ENCODE peak calls at places on chromosomes 16 and 17, in five cellular contexts. Q is H9, S is nephron progenitor cell, A is EL, T is naive B cell. Z is an unnamed sample.

GRCh38 chr16:15445450-15445849 is 11.1 kb downstream of the BMERB1 start:
- DNase-seq in T (no peak), Q (no peak), S (no peak), A (no peak), Z (no peak)

GRCh38 chr17:81315885-81316391 is 20.8 kb upstream of the SLC38A10 start:
- DNase-seq in T (no peak), S (no peak), Q (no peak), A (no peak), Z (no peak)

GRCh38 chr17:12709063-12709462 is 43.4 kb downstream of the MYOCD start:
- DNase-seq in Q (no peak), A (peak; percentile 6), T (no peak), S (no peak), Z (no peak)

GRCh38 chr17:80888276-80889160 is 103.1 kb upstream of the CHMP6 start:
- DNase-seq in A (no peak), Q (no peak), S (no peak), T (no peak), Z (no peak)

GRCh38 chr17:72373910-72374741 is 253.3 kb downstream of the SOX9 start:
- DNase-seq in A (no peak), T (no peak), Q (no peak), S (peak; percentile 34), Z (no peak)

GRCh38 chr16:71499775-71500364 is 10.7 kb upstream of the ZNF19 start:
- DNase-seq in A (peak; percentile 57), Q (peak; percentile 40), S (peak; percentile 53), T (peak; percentile 53), Z (peak; percentile 57)

GRCh38 chr17:53844476-53845107 is 21.9 kb downstream of the KIF2B start:
- DNase-seq in S (no peak), T (no peak), A (peak; percentile 3), Q (no peak), Z (no peak)

GRCh38 chr16:83315271-83315670 is 492.5 kb upstream of the HSBP1 start:
- DNase-seq in T (no peak), A (peak; percentile 48), Q (no peak), S (no peak), Z (no peak)

GRCh38 chr17:78709119-78709681 is 72.9 kb downstream of the CYTH1 start:
- DNase-seq in T (peak; percentile 41), A (no peak), Q (no peak), S (no peak), Z (peak; percentile 53)

GRCh38 chr16:75229172-75230031 is 10.6 kb downstream of the CTRB1 start:
- DNase-seq in A (no peak), T (no peak), Q (no peak), S (no peak), Z (no peak)

GRCh38 chr16:83102336-83102735 is 475.6 kb downstream of the CDH13 start:
- DNase-seq in Q (no peak), A (no peak), S (no peak), T (no peak), Z (no peak)

GRCh38 chr17:82648761-82649474 is 674 bp upstream of the WDR45B start:
- DNase-seq in A (peak; percentile 34), T (peak; percentile 37), S (peak; percentile 68), Q (peak; percentile 77), Z (peak; percentile 72)

GRCh38 chr17:78609198-78609597 is 32.0 kb upstream of the DNAH17 start:
- DNase-seq in S (no peak), Q (no peak), T (no peak), A (no peak), Z (no peak)

GRCh38 chr17:57534863-57535651 is 210.0 kb downstream of the CCDC182 start:
- DNase-seq in A (no peak), S (no peak), T (no peak), Q (no peak), Z (no peak)

GRCh38 chr17:68531252-68531651 is 19.0 kb downstream of the PRKAR1A start:
- DNase-seq in Q (no peak), S (no peak), A (no peak), T (no peak), Z (no peak)

GRCh38 chr16:72921620-72922019 is 126.3 kb downstream of the ZFHX3 start:
- DNase-seq in Q (no peak), S (no peak), A (no peak), T (no peak), Z (no peak)

GRCh38 chr17:596763-597644 is 117.6 kb downstream of the VPS53 start:
- DNase-seq in Q (no peak), A (peak; percentile 85), T (no peak), S (no peak), Z (no peak)

GRCh38 chr17:56577190-56577589 is 16.3 kb upstream of the NOG start:
- DNase-seq in Q (no peak), S (no peak), T (no peak), A (no peak), Z (no peak)

GRCh38 chr17:28173801-28174200 is 131.3 kb downstream of the NLK start:
- DNase-seq in Q (no peak), S (no peak), T (no peak), A (no peak), Z (no peak)

GRCh38 chr17:78759969-78760352 is 22.1 kb downstream of the CYTH1 start:
- DNase-seq in T (peak; percentile 68), A (no peak), Q (no peak), S (no peak), Z (peak; percentile 39)

GRCh38 chr16:78962457-78962929 is 638.0 kb downstream of the MAF start:
- DNase-seq in Q (no peak), S (no peak), T (peak; percentile 61), A (no peak), Z (peak; percentile 48)

GRCh38 chr16:31064882-31065461 is 9.1 kb downstream of the ZNF668 start:
- DNase-seq in A (peak; percentile 93), T (no peak), Q (no peak), S (no peak), Z (no peak)

GRCh38 chr16:77385481-77385880 is 49.4 kb downstream of the ADAMTS18 start:
- DNase-seq in S (no peak), T (no peak), Q (no peak), A (no peak), Z (no peak)

GRCh38 chr17:50209472-50210248 is 8.2 kb upstream of the COL1A1 start:
- DNase-seq in T (no peak), Q (peak; percentile 95), A (peak; percentile 100), S (peak; percentile 80), Z (no peak)

GRCh38 chr17:78962345-78962983 is 17.3 kb downstream of the LGALS3BP start:
- DNase-seq in S (no peak), T (no peak), A (peak; percentile 85), Q (peak; percentile 28), Z (no peak)

GRCh38 chr17:40921026-40921425 is 16.4 kb downstream of the KRT23 start:
- DNase-seq in Q (no peak), T (no peak), S (no peak), A (no peak), Z (no peak)

GRCh38 chr16:25006504-25007055 is 8.6 kb downstream of the ARHGAP17 start:
- DNase-seq in S (peak; percentile 12), A (peak; percentile 92), Q (no peak), T (peak; percentile 22), Z (no peak)

GRCh38 chr17:45410144-45411091 is 22.3 kb downstream of the ARHGAP27 start:
- DNase-seq in Q (no peak), A (no peak), S (no peak), T (peak; percentile 75), Z (peak; percentile 83)

GRCh38 chr17:17363638-17364337 is 60.6 kb downstream of the NT5M start:
- DNase-seq in S (no peak), T (no peak), Q (peak; percentile 40), A (no peak), Z (no peak)

Z was measured in germinal center.